ENCODE peak calls at places on chromosomes 11 and 22, in five cellular contexts. P is upper lobe of left lung; G is CD8-positive, alpha-beta memory T cell; I is tibial nerve; N is heart right ventricle. O is an unnamed sample.

GRCh38 chr22:20441631-20442484 is 4.2 kb upstream of the SCARF2 start:
- DNase-seq in G (no peak), N (no peak), P (no peak), I (no peak), O (peak)

GRCh38 chr11:118436639-118437045 is 350 bp downstream of the KMT2A start:
- DNase-seq in I (no peak), P (peak), G (peak), N (peak), O (peak)

GRCh38 chr11:67412495-67413179 is 2.8 kb upstream of the CARNS1 start:
- DNase-seq in P (no peak), G (no peak), N (no peak), I (no peak), O (no peak)

GRCh38 chr22:29798801-29799200 is 31.6 kb downstream of the UQCR10 start:
- DNase-seq in G (no peak), I (no peak), P (no peak), N (peak), O (no peak)

GRCh38 chr22:27004434-27004833 is 347.0 kb downstream of the MIAT start:
- DNase-seq in N (no peak), G (no peak), I (no peak), P (no peak), O (no peak)

GRCh38 chr11:64306876-64307622 is 1.7 kb downstream of the ESRRA start:
- DNase-seq in N (no peak), I (no peak), P (peak), G (no peak), O (no peak)

GRCh38 chr22:49235463-49236300 is 592.0 kb downstream of the BRD1 start:
- DNase-seq in I (no peak), P (no peak), N (no peak), G (no peak), O (no peak)

GRCh38 chr11:70060611-70061293 is 17.4 kb upstream of the ANO1 start:
- DNase-seq in P (no peak), I (no peak), G (no peak), N (no peak), O (no peak)

GRCh38 chr22:37145415-37146385 is 4.0 kb downstream of the IL2RB start:
- DNase-seq in G (no peak), I (no peak), N (no peak), P (no peak), O (no peak)

GRCh38 chr11:72333657-72334056 is 89.7 kb upstream of the PHOX2A start:
- DNase-seq in I (no peak), P (no peak), N (no peak), G (no peak), O (peak)

GRCh38 chr11:128884703-128885338 is 6.3 kb upstream of the KCNJ5 start:
- DNase-seq in G (peak), N (no peak), I (no peak), P (peak), O (no peak)

GRCh38 chr22:50243704-50244419 is 961 bp downstream of the TUBGCP6 start:
- DNase-seq in P (no peak), I (no peak), G (no peak), N (no peak), O (no peak)

GRCh38 chr11:73797457-73797856 is 9.8 kb downstream of the MRPL48 start:
- DNase-seq in N (no peak), G (no peak), P (no peak), I (no peak), O (no peak)

DNA sequence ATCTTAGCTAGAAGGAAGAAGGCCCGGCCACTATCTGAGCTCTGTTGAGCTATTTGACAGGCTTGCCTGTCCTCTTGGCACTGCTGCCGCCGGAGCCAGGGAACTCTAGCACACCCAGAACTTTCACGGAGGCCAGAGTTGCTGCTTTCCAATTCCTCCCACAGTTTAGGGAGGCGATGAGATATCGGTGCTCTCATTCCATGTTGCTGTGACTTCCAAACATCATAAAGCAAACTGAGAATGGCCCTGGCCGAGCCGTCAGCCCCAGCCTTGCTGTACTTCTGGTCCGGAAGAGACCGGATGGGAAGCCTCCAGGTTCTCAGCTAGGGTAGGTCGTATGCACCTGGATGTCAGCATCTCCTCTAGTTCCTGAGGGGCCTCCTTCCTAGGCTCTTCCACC is 200.2 kb downstream of the ADAMTS15 start:
- DNase-seq in N (peak), P (no peak), G (no peak), I (peak), O (peak)
- H3K27ac ChIP-seq in N (peak), P (peak), G (no peak), I (no peak), O (peak)

GRCh38 chr11:57792870-57793269 is 31.3 kb downstream of the CTNND1 start:
- DNase-seq in I (no peak), G (no peak), P (no peak), N (no peak), O (no peak)

GRCh38 chr11:57793711-57794110 is 32.1 kb downstream of the CTNND1 start:
- DNase-seq in G (no peak), I (no peak), P (no peak), N (no peak), O (no peak)

GRCh38 chr11:57792060-57792541 is 30.5 kb downstream of the CTNND1 start:
- DNase-seq in P (peak), I (peak), N (peak), G (peak), O (peak)

GRCh38 chr11:57787920-57788716 is 26.5 kb downstream of the CTNND1 start:
- DNase-seq in G (no peak), N (no peak), P (peak), I (no peak), O (peak)

DNA sequence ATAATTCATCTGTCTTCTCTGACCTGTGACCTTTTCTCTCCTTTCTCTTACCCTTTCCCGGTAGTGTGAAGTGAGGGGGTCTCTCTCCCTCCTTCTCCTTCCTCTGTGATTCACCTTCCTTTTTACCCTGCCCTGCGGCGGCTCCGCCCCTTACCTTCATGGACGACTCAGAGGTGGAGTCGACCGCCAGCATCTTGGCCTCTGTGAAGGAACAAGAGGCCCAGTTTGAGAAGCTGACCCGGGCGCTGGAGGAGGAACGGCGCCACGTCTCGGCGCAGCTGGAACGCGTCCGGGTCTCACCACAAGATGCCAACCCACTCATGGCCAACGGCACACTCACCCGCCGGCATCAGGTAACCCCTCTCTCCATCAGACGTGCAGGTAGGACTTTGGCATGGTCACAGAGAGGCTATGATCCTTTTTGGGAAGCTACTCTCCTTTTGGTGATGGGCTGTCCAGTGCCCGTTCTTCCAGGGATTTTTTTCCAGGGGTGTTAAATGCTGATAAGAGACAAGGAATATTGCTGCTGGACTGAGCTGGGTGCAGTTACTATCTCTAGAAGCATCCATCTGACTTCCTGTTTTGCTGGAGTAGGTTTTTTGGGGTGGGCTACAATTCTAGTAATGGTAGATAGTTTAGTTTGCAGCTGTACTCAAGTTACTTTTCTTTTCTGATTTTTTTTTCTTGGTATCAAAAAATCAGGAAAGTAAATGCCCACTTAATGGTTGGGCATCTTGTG is 29.9 kb downstream of the CTNND1 start:
- DNase-seq in G (no peak), I (no peak), P (no peak), N (no peak), O (no peak)
- H3K27ac ChIP-seq in G (peak), I (no peak), P (peak), N (peak), O (no peak)

DNA sequence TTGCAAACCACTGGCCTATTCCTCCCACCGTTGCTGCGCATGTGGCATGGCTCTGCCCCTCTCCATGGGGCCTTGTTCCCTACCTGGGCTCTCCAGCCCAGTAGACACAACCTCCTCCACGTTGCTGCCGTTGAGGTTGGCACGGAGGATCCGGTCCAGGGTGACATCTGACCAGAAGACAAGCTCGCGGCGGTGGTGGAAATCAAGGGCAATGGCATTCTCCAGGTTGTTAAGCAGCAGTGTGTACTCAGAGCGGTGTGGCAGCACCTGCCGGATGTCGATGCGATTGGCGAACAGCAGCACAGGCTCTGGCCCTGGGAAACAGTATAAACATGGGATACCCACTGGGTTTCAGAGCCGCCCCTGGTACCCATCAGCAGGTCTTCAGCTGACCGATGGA is 23.8 kb downstream of the LRP4 start:
- DNase-seq in N (no peak), G (no peak), P (no peak), I (no peak), O (peak)
- H3K27ac ChIP-seq in N (no peak), G (no peak), P (no peak), I (no peak), O (no peak)

GRCh38 chr11:3644817-3645235 is at the start of gene ART1:
- DNase-seq in G (no peak), N (peak), P (no peak), I (no peak), O (no peak)

GRCh38 chr11:3639841-3640240 is 2.0 kb downstream of the ART5 start:
- DNase-seq in N (no peak), P (no peak), I (no peak), G (no peak), O (no peak)

GRCh38 chr11:3641701-3642070 is at the start of gene ART5:
- DNase-seq in I (no peak), G (no peak), P (no peak), N (no peak), O (no peak)

GRCh38 chr11:3641191-3641590 is 601 bp downstream of the ART5 start:
- DNase-seq in P (no peak), N (no peak), I (no peak), G (no peak), O (no peak)

GRCh38 chr11:3642071-3642951 is 519 bp upstream of the ART5 start:
- DNase-seq in N (peak), I (peak), G (peak), P (peak), O (peak)
- H3K27ac ChIP-seq in N (peak), I (no peak), G (peak), P (peak), O (no peak)

DNA sequence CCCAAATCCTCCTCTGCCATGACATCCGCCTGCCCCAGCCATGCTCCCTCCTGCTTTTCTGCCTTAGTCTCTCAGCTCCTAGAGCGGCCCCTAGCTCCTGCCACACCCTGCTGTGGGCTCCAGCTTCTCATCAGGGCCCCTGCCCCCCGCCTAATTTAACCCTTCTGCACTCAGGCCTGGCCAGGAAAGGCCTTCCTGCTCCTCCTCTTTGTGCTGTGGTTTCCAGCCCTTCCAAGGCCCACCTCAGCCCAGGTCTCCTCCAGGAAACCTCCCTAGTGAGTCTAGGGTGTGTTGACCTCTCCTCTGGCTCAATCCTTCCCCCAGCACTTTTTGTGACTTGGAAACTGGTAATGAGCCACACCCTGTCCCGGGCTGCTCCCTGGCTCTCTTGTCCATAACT is 11.3 kb downstream of the PTPN5 start:
- DNase-seq in N (no peak), P (no peak), G (no peak), I (no peak), O (no peak)
- H3K27ac ChIP-seq in N (peak), P (no peak), G (no peak), I (no peak), O (no peak)